ENCODE peak calls at places on chromosomes 5 and 9, in seven cellular contexts. S is GM23338, Y is A549, U is T-helper 9 cell, P is fibroblast of the aortic adventitia, R is germinal center, M is sciatic nerve. I is an unnamed sample.

GRCh38 chr9:77827104-77827784 is 179.1 kb upstream of the GNA14 start:
- DNase-seq in S (no peak), Y (no peak), U (no peak), P (no peak), R (no peak), M (no peak), I (no peak)

GRCh38 chr9:106916491-106917235 is 53.7 kb downstream of the ZNF462 start:
- DNase-seq in S (peak), Y (peak), U (no peak), P (peak), R (no peak), M (no peak), I (no peak)

GRCh38 chr9:87063246-87063645 is 115.9 kb upstream of the GAS1 start:
- DNase-seq in S (no peak), Y (no peak), U (no peak), P (peak), R (no peak), M (no peak), I (no peak)

GRCh38 chr9:112252194-112252593 is 77.1 kb upstream of the SUSD1 start:
- DNase-seq in S (no peak), Y (no peak), U (no peak), P (no peak), R (no peak), M (no peak), I (no peak)

GRCh38 chr5:2167671-2168070 is 284.9 kb upstream of the IRX4 start:
- DNase-seq in S (no peak), Y (no peak), U (no peak), P (no peak), R (no peak), M (no peak), I (no peak)

GRCh38 chr5:170266570-170267379 is 30.8 kb downstream of the LCP2 start:
- DNase-seq in S (no peak), Y (no peak), U (peak), P (no peak), R (no peak), M (no peak), I (peak)

GRCh38 chr5:29037716-29038115 is 1999.3 kb upstream of the CDH9 start:
- DNase-seq in S (no peak), Y (no peak), U (no peak), P (no peak), R (no peak), M (no peak), I (no peak)

GRCh38 chr9:26684029-26684428 is 208.6 kb downstream of the CAAP1 start:
- DNase-seq in S (no peak), Y (no peak), U (no peak), P (no peak), R (no peak), M (no peak), I (no peak)

GRCh38 chr5:158393457-158393856 is 534.5 kb upstream of the CLINT1 start:
- DNase-seq in S (no peak), Y (no peak), U (no peak), P (no peak), R (no peak), M (no peak), I (no peak)

GRCh38 chr5:138974227-138975063 is 99.3 kb upstream of the LRRTM2 start:
- DNase-seq in S (no peak), Y (no peak), U (no peak), P (peak), R (no peak), M (no peak), I (peak)

GRCh38 chr5:106415541-106415940 is 1255.2 kb downstream of the EFNA5 start:
- DNase-seq in S (no peak), Y (no peak), U (no peak), P (peak), R (no peak), M (no peak), I (no peak)

GRCh38 chr5:40736103-40736875 is 19.5 kb downstream of the TTC33 start:
- DNase-seq in S (peak), Y (peak), U (no peak), P (peak), R (peak), M (no peak), I (peak)

GRCh38 chr5:122751293-122751753 is 23.6 kb upstream of the SNX2 start:
- DNase-seq in S (peak), Y (no peak), U (no peak), P (peak), R (no peak), M (no peak), I (no peak)

I was measured in neural progenitor cell.